ENCODE peak calls at places on chromosomes 13 and 19, in four cellular contexts. D is suprapubic skin, O is right lobe of liver, C is Peyer's patch. U is an unnamed sample.

GRCh38 chr19:48271531-48272151 is 1.8 kb downstream of the ZNF114 start:
- DNase-seq in D (peak; percentile 86), C (peak; percentile 51), O (no peak), U (peak; percentile 78)

GRCh38 chr13:90382425-90382824 is 965.1 kb upstream of the MIR17HG start:
- DNase-seq in O (no peak), C (no peak), D (no peak), U (no peak)

GRCh38 chr19:42081584-42082258 is 5.8 kb downstream of the ZNF574 start:
- DNase-seq in C (no peak), D (no peak), O (no peak), U (peak; percentile 91)

GRCh38 chr19:2978467-2978767 is 1.1 kb downstream of the TLE6 start:
- DNase-seq in O (no peak), D (no peak), C (no peak), U (no peak)

GRCh38 chr13:36431204-36432105 is 840 bp upstream of the CCNA1 start:
- DNase-seq in O (no peak), D (no peak), C (no peak), U (peak; percentile 67)

GRCh38 chr19:48878219-48879024 is 6.2 kb downstream of the PPP1R15A start:
- DNase-seq in C (no peak), O (no peak), D (no peak), U (peak; percentile 61)

GRCh38 chr19:48635263-48635965 is 1.8 kb downstream of the DBP start:
- DNase-seq in D (no peak), O (peak; percentile 84), C (peak; percentile 83), U (peak; percentile 96)

GRCh38 chr19:49570138-49570856 is 10.1 kb downstream of the NOSIP start:
- DNase-seq in O (no peak), D (no peak), C (peak; percentile 85), U (peak; percentile 92)

GRCh38 chr19:18317998-18318800 is 4.7 kb downstream of the LSM4 start:
- DNase-seq in D (no peak), C (no peak), O (peak; percentile 69), U (peak; percentile 83)

GRCh38 chr13:65940720-65941119 is 1289.4 kb downstream of the PCDH9 start:
- DNase-seq in O (no peak), C (no peak), D (no peak), U (no peak)

GRCh38 chr19:16361926-16362325 is 37.3 kb downstream of the KLF2 start:
- DNase-seq in D (no peak), C (no peak), O (no peak), U (peak; percentile 57)

GRCh38 chr19:6271721-6272410 is 7.9 kb downstream of the MLLT1 start:
- DNase-seq in D (peak; percentile 94), O (peak; percentile 94), C (peak; percentile 72), U (peak; percentile 92)

GRCh38 chr13:59458908-59459579 is 704.7 kb downstream of the DIAPH3 start:
- DNase-seq in C (no peak), D (no peak), O (no peak), U (peak; percentile 63)

GRCh38 chr19:13478576-13478975 is 27.7 kb downstream of the CACNA1A start:
- DNase-seq in D (no peak), C (no peak), O (no peak), U (no peak)

GRCh38 chr13:114237415-114238112 is 2.9 kb downstream of the CDC16 start:
- DNase-seq in C (no peak), D (no peak), O (no peak), U (peak; percentile 22)

GRCh38 chr19:5593963-5594255 is 26.2 kb upstream of the TINCR start:
- DNase-seq in D (no peak), C (no peak), O (no peak), U (no peak)

GRCh38 chr19:12112701-12113100 is 27.4 kb downstream of the ZNF20 start:
- DNase-seq in O (no peak), C (no peak), D (no peak), U (no peak)

GRCh38 chr19:32676186-32676894 is 692 bp downstream of the RGS9BP start:
- DNase-seq in D (no peak), O (peak; percentile 59), C (no peak), U (no peak)

GRCh38 chr19:35352177-35352447 is 4.4 kb downstream of the FFAR1 start:
- DNase-seq in D (no peak), C (no peak), O (no peak), U (no peak)

GRCh38 chr19:46471116-46471733 is at the start of gene PNMA8A:
- DNase-seq in C (peak; percentile 50), O (peak; percentile 65), D (no peak), U (peak; percentile 94)

GRCh38 chr19:40740747-40741146 is 9.5 kb downstream of the ACTMAP start:
- DNase-seq in D (no peak), O (no peak), C (no peak), U (peak; percentile 84)

GRCh38 chr13:40228981-40229380 is 437.5 kb downstream of the FOXO1 start:
- DNase-seq in C (no peak), D (no peak), O (no peak), U (no peak)

GRCh38 chr19:2722541-2723344 is 1.6 kb upstream of the DIRAS1 start:
- DNase-seq in D (no peak), O (no peak), C (no peak), U (peak; percentile 100)

GRCh38 chr13:113585828-113586355 is 1.3 kb downstream of the TFDP1 start:
- DNase-seq in O (peak; percentile 48), D (peak; percentile 29), C (peak; percentile 22), U (peak; percentile 88)

GRCh38 chr19:28406237-28406596 is 806.7 kb downstream of the UQCRFS1 start:
- DNase-seq in C (no peak), D (no peak), O (no peak), U (no peak)

GRCh38 chr13:47190696-47191095 is 293.8 kb upstream of the HTR2A start:
- DNase-seq in D (no peak), C (no peak), O (no peak), U (no peak)

GRCh38 chr13:111906306-111906705 is 160.6 kb upstream of the SOX1 start:
- DNase-seq in O (no peak), D (peak; percentile 38), C (no peak), U (no peak)

GRCh38 chr13:96052655-96053002 is 572 bp downstream of the UGGT2 start:
- DNase-seq in D (no peak), O (no peak), C (no peak), U (peak; percentile 89)

GRCh38 chr19:5126498-5127223 is 157.7 kb downstream of the KDM4B start:
- DNase-seq in C (no peak), O (no peak), D (no peak), U (no peak)

GRCh38 chr19:47266401-47266885 is 8.2 kb upstream of the INAFM1 start:
- DNase-seq in C (no peak), O (no peak), D (no peak), U (peak; percentile 54)

GRCh38 chr13:113902956-113903355 is 39.1 kb upstream of the GAS6 start:
- DNase-seq in D (peak; percentile 65), C (no peak), O (no peak), U (no peak)

GRCh38 chr19:17206736-17207581 is 8.2 kb upstream of the USE1 start:
- DNase-seq in O (no peak), D (no peak), C (no peak), U (peak; percentile 44)

GRCh38 chr13:98214008-98214643 is 37.1 kb upstream of the RNF113B start:
- DNase-seq in C (no peak), O (no peak), D (no peak), U (peak; percentile 65)

GRCh38 chr13:98839826-98840769 is 87.6 kb upstream of the SLC15A1 start:
- DNase-seq in O (peak; percentile 75), D (no peak), C (peak; percentile 78), U (no peak)

GRCh38 chr13:113187263-113187669 is 21.2 kb downstream of the PCID2 start:
- DNase-seq in D (peak; percentile 92), O (no peak), C (peak; percentile 83), U (peak; percentile 95)

GRCh38 chr19:2055871-2056809 is 5.1 kb upstream of the MKNK2 start:
- DNase-seq in O (no peak), C (peak; percentile 82), D (no peak), U (peak; percentile 93)

DNA sequence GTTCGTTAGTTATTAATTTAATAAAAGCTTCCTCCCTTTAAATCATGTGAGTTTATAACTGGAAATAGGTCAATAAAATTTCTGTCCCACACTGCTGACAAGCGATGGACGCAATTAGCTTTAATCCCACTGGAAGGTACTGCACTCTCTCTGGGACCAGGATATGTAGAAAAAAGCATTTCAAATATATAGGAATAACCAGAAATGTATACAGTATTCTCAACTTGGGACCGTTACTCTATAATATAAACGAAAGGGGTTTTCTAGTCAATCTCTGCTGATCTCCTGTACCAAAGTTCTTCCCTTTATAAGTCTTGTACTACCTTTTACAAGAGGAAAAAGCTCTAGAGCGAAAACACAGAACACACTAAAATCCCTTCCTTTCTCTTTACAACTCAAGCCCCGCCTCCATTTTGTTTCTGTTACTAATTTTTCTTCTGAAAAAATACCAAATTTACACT is 1.8 kb upstream of the USPL1 start:
- DNase-seq in D (no peak), C (no peak), O (no peak), U (no peak)
- H3K4me1 ChIP-seq in D (peaks cover 35% of the 10 kb centered on the region), C (peaks cover 17% of the 10 kb centered on the region), O (no peaks in the 10 kb centered on the region), U (peaks cover 24% of the 10 kb centered on the region)

GRCh38 chr13:91586609-91587008 is 188.2 kb downstream of the GPC5 start:
- DNase-seq in D (no peak), O (no peak), C (no peak), U (no peak)
- H3K4me1 ChIP-seq in D (no peaks in the 10 kb centered on the region), O (no peaks in the 10 kb centered on the region), C (no peaks in the 10 kb centered on the region), U (no peaks in the 10 kb centered on the region)

GRCh38 chr13:21048901-21049655 is 12.3 kb downstream of the LATS2 start:
- DNase-seq in O (no peak), D (no peak), C (no peak), U (no peak)
- H3K4me1 ChIP-seq in O (no peaks in the 10 kb centered on the region), D (peaks cover 14% of the 10 kb centered on the region), C (no peaks in the 10 kb centered on the region), U (peaks cover 38% of the 10 kb centered on the region)

DNA sequence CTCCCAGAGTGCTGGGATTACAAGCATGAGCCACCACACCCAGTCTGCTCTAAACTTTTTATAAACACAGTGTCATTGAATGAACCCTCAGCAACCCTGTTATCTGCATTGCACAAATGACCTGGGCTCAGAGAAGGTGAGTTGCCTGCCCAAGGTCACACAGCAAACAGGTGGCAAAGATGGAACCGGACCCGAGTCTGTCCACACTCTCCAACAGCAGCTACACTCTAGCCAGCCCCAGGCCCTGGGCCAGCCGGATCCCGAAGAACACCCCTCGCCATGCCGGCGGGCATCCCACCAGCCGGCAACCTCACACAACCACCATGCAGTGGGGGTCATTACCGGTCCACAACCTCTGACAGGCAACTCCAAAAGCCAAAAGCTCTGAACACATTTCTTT is 14.5 kb downstream of the ERCC2 start:
- DNase-seq in C (no peak), O (no peak), D (no peak), U (peak; percentile 79)
- H3K4me1 ChIP-seq in C (no peaks in the 10 kb centered on the region), O (no peaks in the 10 kb centered on the region), D (no peaks in the 10 kb centered on the region), U (no peaks in the 10 kb centered on the region)

DNA sequence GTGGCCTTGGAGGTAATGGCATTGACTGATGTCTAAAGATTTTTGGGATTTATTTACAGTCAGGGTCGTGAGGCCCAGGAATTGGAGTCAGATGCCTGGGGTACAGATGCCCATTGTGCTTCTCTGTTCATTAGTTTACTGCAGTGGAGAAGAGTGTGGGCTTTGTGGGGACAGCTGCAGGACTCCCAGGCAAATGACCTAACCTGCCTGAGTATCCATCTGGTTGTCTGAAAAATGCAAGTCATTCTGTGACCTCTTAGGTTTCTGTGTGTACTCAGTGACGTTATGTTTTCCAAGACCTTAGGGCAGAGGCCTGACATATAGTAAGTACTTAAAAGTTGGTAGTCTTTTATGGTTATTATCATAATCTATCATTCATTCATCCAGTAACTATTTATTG is 60.5 kb downstream of the SPATA13 start:
- DNase-seq in O (no peak), D (no peak), C (no peak), U (no peak)
- H3K4me1 ChIP-seq in O (no peaks in the 10 kb centered on the region), D (peaks cover 11% of the 10 kb centered on the region), C (peaks cover 8% of the 10 kb centered on the region), U (no peaks in the 10 kb centered on the region)

U was measured in osteoblast.